ENCODE peak calls at places on chromosomes 7 and 10, in four cellular contexts. L, F, J and Z are unnamed samples.

GRCh38 chr7:65475734-65476319 is 102.2 kb downstream of the ZNF92 start:
- DNase-seq in L (no peak), F (peak; percentile 23), J (peak; percentile 67), Z (no peak)

GRCh38 chr7:44411306-44411705 is 79.2 kb downstream of the NUDCD3 start:
- DNase-seq in F (no peak), L (no peak), J (no peak), Z (no peak)

GRCh38 chr10:110416776-110417732 is 80.7 kb upstream of the DUSP5 start:
- DNase-seq in F (peak; percentile 81), J (no peak), L (no peak), Z (no peak)

GRCh38 chr10:63206997-63207952 is 74.1 kb downstream of the NRBF2 start:
- DNase-seq in L (no peak), J (peak; percentile 36), F (no peak), Z (no peak)

GRCh38 chr10:54284526-54285193 is 516.4 kb downstream of the PCDH15 start:
- DNase-seq in J (no peak), F (no peak), L (no peak), Z (no peak)

GRCh38 chr7:50677279-50677996 is 105.3 kb downstream of the GRB10 start:
- DNase-seq in L (no peak), F (no peak), J (no peak), Z (no peak)

GRCh38 chr10:75654171-75654772 is 222.8 kb downstream of the LRMDA start:
- DNase-seq in J (no peak), L (no peak), F (no peak), Z (no peak)

GRCh38 chr10:93436577-93436976 is 45.6 kb downstream of the MYOF start:
- DNase-seq in J (no peak), L (no peak), F (peak; percentile 31), Z (peak; percentile 69)

GRCh38 chr7:81150951-81151361 is 232.1 kb upstream of the SEMA3C start:
- DNase-seq in L (no peak), F (no peak), J (no peak), Z (no peak)

DNA sequence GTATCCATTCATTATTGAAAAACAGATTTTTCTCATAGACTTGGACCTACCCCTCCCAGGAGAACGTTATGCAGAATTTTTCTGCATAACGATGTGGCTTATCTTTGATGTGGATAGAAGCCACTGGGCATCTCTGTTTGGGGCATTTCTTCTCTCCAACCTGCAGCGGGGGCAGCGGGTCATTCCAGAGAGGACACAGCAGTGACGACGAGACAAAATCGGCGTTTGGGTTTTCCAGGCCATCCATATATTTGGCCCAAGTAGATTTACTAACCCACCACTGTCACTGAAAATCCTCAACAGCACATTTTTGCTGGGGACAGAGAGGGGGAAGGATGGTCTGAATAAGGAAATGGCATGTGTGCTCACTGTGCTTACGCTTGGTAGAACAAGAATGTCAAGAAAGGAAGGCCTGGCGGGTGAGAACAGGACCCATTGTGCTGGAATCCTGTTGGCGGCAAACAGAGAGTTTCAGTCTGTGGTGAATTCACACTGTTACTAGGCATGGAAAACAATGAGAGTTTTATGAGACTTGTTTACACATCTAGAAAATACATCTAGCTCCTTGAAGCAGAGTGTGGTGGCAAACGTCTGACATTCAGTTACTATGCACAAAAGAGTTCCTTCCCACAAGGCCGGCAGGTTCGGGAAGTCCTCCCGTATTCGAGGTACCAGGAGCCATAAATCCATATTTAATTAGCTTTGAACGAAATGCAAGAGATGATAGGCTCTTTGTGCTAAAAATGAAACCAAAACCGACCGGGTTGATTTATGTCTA is 299.5 kb upstream of the PITRM1 start:
- DNase-seq in F (peak; percentile 33), J (no peak), L (no peak), Z (no peak)
- TF ChIP-seq EP300 in F (peak; percentile 51), J (no peak), L (peak; percentile 82), Z (peak; percentile 52)

GRCh38 chr10:97785231-97785630 is 13.4 kb upstream of the SFRP5 start:
- DNase-seq in F (no peak), L (no peak), J (no peak), Z (no peak)

GRCh38 chr10:97785731-97786130 is 13.9 kb upstream of the SFRP5 start:
- DNase-seq in F (no peak), J (no peak), L (no peak), Z (no peak)

GRCh38 chr10:97789770-97790397 is 18.1 kb upstream of the SFRP5 start:
- DNase-seq in F (no peak), L (no peak), J (no peak), Z (no peak)

GRCh38 chr10:97792058-97792721 is 20.4 kb upstream of the SFRP5 start:
- DNase-seq in L (peak; percentile 78), F (peak; percentile 61), J (no peak), Z (peak; percentile 40)

GRCh38 chr10:97788552-97789442 is 17.0 kb upstream of the SFRP5 start:
- DNase-seq in J (no peak), L (no peak), F (peak; percentile 53), Z (no peak)
- H3K4me3 ChIP-seq in J (no peak overlapping the region), L (no peak overlapping the region), F (peak overlapping the region; percentile 21), Z (no peak overlapping the region)

DNA sequence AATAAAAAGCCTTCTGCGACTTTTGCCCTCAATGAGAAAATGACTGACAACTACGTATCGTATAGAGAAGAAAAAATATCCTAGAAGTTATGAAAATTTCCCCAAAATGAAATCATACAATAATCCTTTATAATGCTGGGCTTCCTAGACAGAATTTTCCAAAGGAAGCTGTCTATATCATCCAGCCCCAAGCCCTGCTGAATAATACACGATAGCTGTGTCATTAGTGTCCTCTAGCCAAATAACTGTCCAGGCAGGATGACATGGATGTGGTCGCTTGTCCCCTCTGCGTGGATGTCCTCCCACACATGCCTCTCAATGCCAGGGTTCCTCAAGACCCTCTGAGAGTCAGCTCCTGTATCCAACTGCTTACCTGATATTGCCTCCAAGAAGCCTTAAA is 61.7 kb upstream of the ECHDC3 start:
- DNase-seq in L (no peak), F (no peak), J (no peak), Z (no peak)
- TF ChIP-seq EP300 in L (no peak), F (no peak), J (no peak), Z (no peak)

DNA sequence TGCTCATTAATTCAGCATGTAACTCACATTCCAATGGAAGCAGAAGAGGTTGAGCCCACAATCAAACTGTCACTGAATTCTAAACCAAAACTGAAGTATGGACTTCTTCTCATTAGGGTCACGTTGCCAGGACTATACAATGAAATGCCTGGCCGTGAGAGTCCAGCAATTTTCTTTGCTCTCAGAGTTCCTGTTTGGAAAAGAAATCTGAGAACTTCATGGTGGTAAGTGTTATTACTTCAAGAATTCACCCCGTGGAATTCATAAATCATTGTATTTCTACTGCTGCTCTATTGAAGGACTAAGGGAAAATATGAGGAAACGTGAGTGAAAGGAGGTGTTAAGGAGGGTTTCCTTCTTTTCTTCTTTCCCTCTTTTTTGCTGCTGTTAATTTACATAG is 441.8 kb upstream of the AKR1E2 start:
- DNase-seq in J (no peak), L (no peak), F (no peak), Z (no peak)
- H3K4me3 ChIP-seq in J (no peak overlapping the region), L (no peak overlapping the region), F (no peak overlapping the region), Z (no peak overlapping the region)

GRCh38 chr10:9035355-9035754 is 980.9 kb downstream of the GATA3 start:
- DNase-seq in L (no peak), J (no peak), F (no peak), Z (no peak)
- TF ChIP-seq EP300 in L (no peak), J (no peak), F (no peak), Z (no peak)